ENCODE peak calls at places on chromosomes 2 and 18, in seven cellular contexts. D, X, P, S, O, N and L are unnamed samples.

GRCh38 chr2:120347387-120348010 is 1.6 kb downstream of the INHBB start:
- DNase-seq in D (no peak), X (no peak), P (no peak), S (no peak), O (no peak), N (no peak), L (no peak)

GRCh38 chr2:229715895-229716507 is 1.6 kb upstream of the DNER start:
- DNase-seq in D (peak; percentile 64), X (peak; percentile 34), P (peak; percentile 40), S (peak; percentile 48), O (no peak), N (no peak), L (peak; percentile 55)

GRCh38 chr2:205685314-205686230 is 3.3 kb downstream of the NRP2 start:
- DNase-seq in D (no peak), X (no peak), P (no peak), S (peak; percentile 76), O (no peak), N (no peak), L (no peak)

GRCh38 chr2:101643004-101643524 is 54.4 kb upstream of the MAP4K4 start:
- DNase-seq in D (no peak), X (no peak), P (no peak), S (no peak), O (no peak), N (no peak), L (no peak)

GRCh38 chr2:238441262-238442114 is 14.8 kb downstream of the ASB1 start:
- DNase-seq in D (no peak), X (peak; percentile 88), P (no peak), S (peak; percentile 68), O (no peak), N (no peak), L (no peak)

GRCh38 chr2:118089015-118089800 is 937 bp downstream of the INSIG2 start:
- DNase-seq in D (no peak), X (peak; percentile 89), P (peak; percentile 51), S (peak; percentile 36), O (no peak), N (no peak), L (no peak)

GRCh38 chr2:9213477-9214051 is 7.0 kb downstream of the ASAP2 start:
- DNase-seq in D (no peak), X (no peak), P (no peak), S (no peak), O (no peak), N (no peak), L (no peak)

GRCh38 chr2:32166115-32166549 is 468 bp downstream of the SLC30A6 start:
- DNase-seq in D (no peak), X (no peak), P (no peak), S (no peak), O (no peak), N (no peak), L (no peak)

GRCh38 chr2:145185696-145186095 is 665.8 kb upstream of the ZEB2 start:
- DNase-seq in D (no peak), X (no peak), P (no peak), S (no peak), O (no peak), N (no peak), L (no peak)

GRCh38 chr18:43830905-43831304 is 553.6 kb upstream of the SYT4 start:
- DNase-seq in D (no peak), X (no peak), P (no peak), S (no peak), O (no peak), N (no peak), L (no peak)

GRCh38 chr2:26583381-26583911 is 57.7 kb downstream of the CIB4 start:
- DNase-seq in D (no peak), X (no peak), P (no peak), S (peak; percentile 36), O (no peak), N (no peak), L (no peak)

GRCh38 chr2:134926231-134926931 is 7.8 kb downstream of the CCNT2 start:
- DNase-seq in D (no peak), X (peak; percentile 21), P (peak; percentile 9), S (no peak), O (no peak), N (no peak), L (no peak)

GRCh38 chr2:50995610-50996009 is 36.3 kb downstream of the NRXN1 start:
- DNase-seq in D (no peak), X (no peak), P (no peak), S (no peak), O (no peak), N (no peak), L (no peak)

GRCh38 chr2:200319587-200320337 is 13.3 kb downstream of the SPATS2L start:
- DNase-seq in D (no peak), X (peak; percentile 92), P (no peak), S (no peak), O (no peak), N (no peak), L (no peak)

GRCh38 chr2:110745048-110745447 is 12.7 kb downstream of the ACOXL start:
- DNase-seq in D (no peak), X (no peak), P (no peak), S (no peak), O (no peak), N (no peak), L (no peak)
- TF ChIP-seq JUND in D (no peak), X (no peak), P (no peak), S (no peak), O (no peak), N (no peak), L (no peak)

GRCh38 chr2:177460973-177461585 is 68.5 kb downstream of the AGPS start:
- DNase-seq in D (no peak), X (no peak), P (no peak), S (peak; percentile 59), O (no peak), N (no peak), L (no peak)
- TF ChIP-seq JUND in D (no peak), X (no peak), P (no peak), S (no peak), O (no peak), N (no peak), L (no peak)

DNA sequence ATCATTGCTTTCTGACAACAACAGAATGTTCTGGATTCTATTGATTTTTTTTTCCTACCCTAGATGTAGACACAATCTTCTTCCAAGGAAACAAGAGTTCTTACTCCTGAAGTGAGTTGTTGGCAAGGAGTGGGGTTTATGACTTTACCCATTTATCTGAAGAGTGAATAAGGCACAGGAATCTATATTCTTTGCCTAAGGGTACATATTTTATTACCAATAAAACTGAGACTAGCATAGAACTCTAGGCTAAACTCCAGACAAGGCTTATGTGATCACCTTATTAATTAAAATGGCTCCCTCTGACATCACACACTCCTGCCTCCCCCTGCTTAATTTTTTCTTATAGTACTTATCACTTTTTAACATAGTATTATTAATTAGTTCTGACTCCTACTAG is 47.6 kb downstream of the C18orf54 start:
- DNase-seq in D (no peak), X (no peak), P (no peak), S (no peak), O (no peak), N (no peak), L (no peak)
- TF ChIP-seq JUND in D (no peak), X (no peak), P (no peak), S (no peak), O (no peak), N (no peak), L (no peak)

GRCh38 chr18:45874501-45875184 is 49.2 kb downstream of the SIGLEC15 start:
- DNase-seq in D (no peak), X (no peak), P (peak; percentile 9), S (no peak), O (no peak), N (peak; percentile 92), L (no peak)
- TF ChIP-seq JUND in D (no peak), X (no peak), P (no peak), S (no peak), O (no peak), N (no peak), L (no peak)

DNA sequence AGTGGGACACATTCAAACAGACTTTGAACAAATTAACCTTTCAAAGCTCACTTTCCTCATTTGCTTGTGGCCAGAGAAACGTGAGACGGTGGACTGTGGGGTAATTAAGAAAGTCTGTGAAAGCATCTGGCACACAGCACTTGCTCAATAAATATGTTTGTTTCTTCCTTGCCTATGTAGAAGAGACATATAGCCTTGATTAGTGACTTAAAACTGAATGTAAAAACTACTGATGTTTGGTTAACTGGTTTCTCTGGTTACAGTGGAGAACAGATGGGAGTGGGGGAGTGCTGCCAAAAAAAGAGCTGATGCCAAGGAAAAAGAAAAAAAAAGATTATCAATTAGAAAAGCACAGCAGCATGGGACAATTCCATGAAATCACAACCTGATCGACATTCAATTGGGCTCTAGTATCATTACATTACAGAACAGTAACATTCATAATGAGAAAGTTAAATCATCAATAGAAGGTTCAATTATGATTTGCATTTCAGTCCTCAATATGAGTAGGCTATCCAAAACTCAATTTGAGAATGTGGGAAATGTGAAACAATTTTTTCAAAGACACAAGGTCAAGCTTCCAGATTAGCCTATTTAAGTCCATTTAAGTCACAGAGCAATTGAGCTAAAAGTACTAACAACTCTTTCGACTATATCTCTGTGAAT is 14.7 kb downstream of the CUL3 start:
- DNase-seq in D (no peak), X (no peak), P (no peak), S (no peak), O (no peak), N (no peak), L (no peak)
- TF ChIP-seq JUND in D (no peak), X (no peak), P (no peak), S (no peak), O (no peak), N (no peak), L (no peak)

GRCh38 chr18:26056291-26056690 is 34.1 kb downstream of the SS18 start:
- DNase-seq in D (no peak), X (no peak), P (no peak), S (no peak), O (no peak), N (no peak), L (no peak)

GRCh38 chr18:26057208-26057821 is 33.1 kb downstream of the SS18 start:
- DNase-seq in D (no peak), X (no peak), P (no peak), S (peak; percentile 65), O (no peak), N (no peak), L (no peak)

GRCh38 chr18:26052497-26052896 is 37.9 kb downstream of the SS18 start:
- DNase-seq in D (no peak), X (no peak), P (no peak), S (no peak), O (no peak), N (no peak), L (no peak)

GRCh38 chr18:26046419-26047077 is 43.9 kb downstream of the SS18 start:
- DNase-seq in D (no peak), X (no peak), P (no peak), S (no peak), O (no peak), N (no peak), L (no peak)

GRCh38 chr18:26051845-26052244 is 38.6 kb downstream of the SS18 start:
- DNase-seq in D (no peak), X (no peak), P (no peak), S (peak; percentile 8), O (no peak), N (no peak), L (no peak)
- TF ChIP-seq JUND in D (no peak), X (no peak), P (no peak), S (no peak), O (no peak), N (no peak), L (no peak)

GRCh38 chr2:236378851-236379250 is 114.6 kb upstream of the ASB18 start:
- DNase-seq in D (no peak), X (no peak), P (no peak), S (no peak), O (no peak), N (no peak), L (no peak)
- TF ChIP-seq JUND in D (no peak), X (no peak), P (no peak), S (no peak), O (no peak), N (no peak), L (no peak)